ENCODE peak calls at places on chromosome 11, in six cellular contexts. One of them, this sample, is unnamed. For H3K4me1, the result is how much of the 10 kb centered on the place peaks cover.

GRCh38 chr11:23490557-23491235 is 630.4 kb upstream of the CCDC179 start:
- DNase-seq in transverse colon: no peak
- DNase-seq in upper lobe of left lung: no peak
- DNase-seq in stomach: no peak
- DNase-seq in endothelial cell of umbilical vein: no peak
- DNase-seq in HCT116: no peak
- DNase-seq in this sample: no peak

GRCh38 chr11:86070435-86071056 is 1.7 kb upstream of the PICALM start:
- DNase-seq in transverse colon: no peak
- DNase-seq in upper lobe of left lung: no peak
- DNase-seq in stomach: no peak
- DNase-seq in endothelial cell of umbilical vein: no peak
- DNase-seq in HCT116: no peak
- DNase-seq in this sample: no peak

GRCh38 chr11:1655168-1656060 is 25.8 kb downstream of the KRTAP5-5 start:
- DNase-seq in transverse colon: no peak
- DNase-seq in upper lobe of left lung: peak
- DNase-seq in stomach: no peak
- DNase-seq in endothelial cell of umbilical vein: no peak
- DNase-seq in HCT116: no peak
- DNase-seq in this sample: peak

GRCh38 chr11:96091476-96091875 is 167.6 kb upstream of the MTMR2 start:
- DNase-seq in transverse colon: no peak
- DNase-seq in upper lobe of left lung: no peak
- DNase-seq in stomach: no peak
- DNase-seq in endothelial cell of umbilical vein: no peak
- DNase-seq in HCT116: no peak
- DNase-seq in this sample: no peak

GRCh38 chr11:29914203-29914930 is 102.5 kb downstream of the KCNA4 start:
- DNase-seq in transverse colon: no peak
- DNase-seq in upper lobe of left lung: no peak
- DNase-seq in stomach: no peak
- DNase-seq in endothelial cell of umbilical vein: no peak
- DNase-seq in HCT116: no peak
- DNase-seq in this sample: no peak

GRCh38 chr11:117717485-117718314 is 79.3 kb downstream of the DSCAML1 start:
- DNase-seq in transverse colon: peak
- DNase-seq in upper lobe of left lung: peak
- DNase-seq in stomach: peak
- DNase-seq in endothelial cell of umbilical vein: no peak
- DNase-seq in HCT116: no peak
- DNase-seq in this sample: no peak

GRCh38 chr11:129313588-129314288 is 61.9 kb upstream of the BARX2 start:
- DNase-seq in transverse colon: no peak
- DNase-seq in upper lobe of left lung: no peak
- DNase-seq in stomach: no peak
- DNase-seq in endothelial cell of umbilical vein: no peak
- DNase-seq in HCT116: no peak
- DNase-seq in this sample: no peak

GRCh38 chr11:69155302-69156198 is at the start of gene SMIM38:
- DNase-seq in transverse colon: no peak
- DNase-seq in upper lobe of left lung: peak
- DNase-seq in stomach: peak
- DNase-seq in endothelial cell of umbilical vein: no peak
- DNase-seq in HCT116: no peak
- DNase-seq in this sample: no peak

DNA sequence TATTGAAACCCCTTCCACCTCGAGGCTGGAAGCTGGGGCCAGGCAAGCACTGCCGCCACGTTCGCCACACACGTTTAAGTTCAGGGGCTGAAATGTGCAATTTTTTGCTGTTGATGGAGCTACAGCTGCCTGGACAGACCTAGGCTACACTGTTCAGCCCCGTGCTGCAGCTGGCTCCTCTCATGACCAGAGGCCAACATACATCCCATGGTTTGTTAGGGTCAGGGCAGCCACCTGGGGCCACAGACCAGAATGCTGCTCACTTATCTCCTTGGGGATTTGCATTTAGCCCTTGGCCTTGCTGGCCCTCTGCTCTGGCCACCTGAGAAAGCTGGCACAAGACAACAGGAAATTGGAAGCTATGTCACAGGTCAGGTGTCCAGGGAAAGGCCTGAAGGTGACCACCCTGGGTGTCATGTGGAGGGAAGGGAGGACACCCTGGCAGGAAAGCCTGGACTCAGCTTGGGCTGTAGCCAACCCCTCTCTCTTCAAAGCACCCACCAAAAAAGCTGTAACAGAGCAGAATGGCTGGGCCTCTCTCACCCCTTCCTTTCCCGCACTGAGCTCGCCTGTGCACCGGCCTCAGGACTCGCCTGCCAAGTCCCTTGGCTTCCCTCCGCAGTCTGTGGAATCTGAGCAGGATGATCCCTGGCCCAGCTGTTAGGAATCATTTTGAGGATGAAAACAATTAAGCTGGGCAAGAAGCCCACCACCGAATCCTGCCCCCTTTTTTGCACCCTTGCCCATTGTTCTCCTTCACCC is 86.3 kb downstream of the SNX19 start:
- DNase-seq in transverse colon: peak
- DNase-seq in upper lobe of left lung: peak
- DNase-seq in stomach: no peak
- DNase-seq in endothelial cell of umbilical vein: no peak
- DNase-seq in HCT116: no peak
- DNase-seq in this sample: peak
- H3K4me1 ChIP-seq in transverse colon: under half
- H3K4me1 ChIP-seq in upper lobe of left lung: under half
- H3K4me1 ChIP-seq in stomach: under half
- H3K4me1 ChIP-seq in endothelial cell of umbilical vein: under half
- H3K4me1 ChIP-seq in HCT116: under half
- H3K4me1 ChIP-seq in this sample: under half

GRCh38 chr11:123209591-123209990 is 14.5 kb upstream of the CLMP start:
- DNase-seq in transverse colon: no peak
- DNase-seq in upper lobe of left lung: no peak
- DNase-seq in stomach: no peak
- DNase-seq in endothelial cell of umbilical vein: no peak
- DNase-seq in HCT116: no peak
- DNase-seq in this sample: no peak

GRCh38 chr11:123203934-123204333 is 8.9 kb upstream of the CLMP start:
- DNase-seq in transverse colon: no peak
- DNase-seq in upper lobe of left lung: no peak
- DNase-seq in stomach: no peak
- DNase-seq in endothelial cell of umbilical vein: no peak
- DNase-seq in HCT116: no peak
- DNase-seq in this sample: no peak

GRCh38 chr11:123202723-123203122 is 7.7 kb upstream of the CLMP start:
- DNase-seq in transverse colon: no peak
- DNase-seq in upper lobe of left lung: no peak
- DNase-seq in stomach: no peak
- DNase-seq in endothelial cell of umbilical vein: no peak
- DNase-seq in HCT116: no peak
- DNase-seq in this sample: no peak

GRCh38 chr11:123203471-123203870 is 8.4 kb upstream of the CLMP start:
- DNase-seq in transverse colon: no peak
- DNase-seq in upper lobe of left lung: no peak
- DNase-seq in stomach: no peak
- DNase-seq in endothelial cell of umbilical vein: no peak
- DNase-seq in HCT116: no peak
- DNase-seq in this sample: no peak

DNA sequence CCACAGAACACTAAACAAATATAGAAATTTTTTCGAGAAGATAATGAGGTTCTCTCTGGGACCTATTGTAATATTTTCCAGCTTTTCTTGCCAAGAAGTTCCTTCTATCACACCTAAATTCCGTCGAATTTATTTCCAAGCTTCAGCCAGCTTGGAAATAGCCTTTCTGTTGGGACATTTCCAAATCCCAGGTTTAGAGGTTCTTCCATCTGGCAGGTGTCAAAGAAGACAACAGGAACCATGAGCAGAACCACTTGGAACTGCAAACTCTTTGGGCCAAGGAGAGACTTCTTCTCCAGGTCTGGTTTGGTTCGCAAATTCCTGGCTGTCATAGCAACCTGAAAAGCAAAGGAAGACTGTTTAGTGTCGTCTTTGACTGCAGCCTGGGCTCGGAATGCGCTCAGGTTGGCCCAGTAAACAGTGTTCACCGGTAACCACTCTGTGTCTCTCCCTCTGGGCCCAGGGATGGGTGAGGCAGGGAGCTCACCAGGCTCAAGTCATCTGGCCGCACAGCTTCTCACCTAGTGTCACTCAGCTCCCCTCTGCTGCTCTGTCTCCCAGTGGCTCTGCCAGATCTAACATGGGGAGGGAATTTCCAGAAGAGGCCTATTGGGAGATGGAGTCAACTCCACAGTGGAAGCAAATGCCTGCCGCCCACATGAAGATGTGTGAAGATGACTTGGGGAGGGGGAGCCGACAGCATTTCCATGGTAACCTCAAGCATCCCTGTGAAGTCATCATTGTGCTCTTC is 11.8 kb upstream of the CLMP start:
- DNase-seq in transverse colon: no peak
- DNase-seq in upper lobe of left lung: no peak
- DNase-seq in stomach: no peak
- DNase-seq in endothelial cell of umbilical vein: no peak
- DNase-seq in HCT116: no peak
- DNase-seq in this sample: no peak
- TF ChIP-seq POLR2AphosphoS5 in transverse colon: peak
- TF ChIP-seq POLR2AphosphoS5 in upper lobe of left lung: no peak
- TF ChIP-seq POLR2AphosphoS5 in stomach: no peak
- TF ChIP-seq POLR2AphosphoS5 in endothelial cell of umbilical vein: no peak
- TF ChIP-seq POLR2AphosphoS5 in HCT116: no peak
- TF ChIP-seq POLR2AphosphoS5 in this sample: no peak

GRCh38 chr11:2735053-2735589 is 35.3 kb upstream of the KCNQ1OT1 start:
- DNase-seq in transverse colon: no peak
- DNase-seq in upper lobe of left lung: peak
- DNase-seq in stomach: no peak
- DNase-seq in endothelial cell of umbilical vein: no peak
- DNase-seq in HCT116: no peak
- DNase-seq in this sample: no peak

GRCh38 chr11:2731285-2732125 is 31.7 kb upstream of the KCNQ1OT1 start:
- DNase-seq in transverse colon: no peak
- DNase-seq in upper lobe of left lung: peak
- DNase-seq in stomach: no peak
- DNase-seq in endothelial cell of umbilical vein: no peak
- DNase-seq in HCT116: no peak
- DNase-seq in this sample: no peak

GRCh38 chr11:2732261-2732939 is 32.6 kb upstream of the KCNQ1OT1 start:
- DNase-seq in transverse colon: no peak
- DNase-seq in upper lobe of left lung: peak
- DNase-seq in stomach: no peak
- DNase-seq in endothelial cell of umbilical vein: no peak
- DNase-seq in HCT116: no peak
- DNase-seq in this sample: no peak

GRCh38 chr11:2734181-2735052 is 34.6 kb upstream of the KCNQ1OT1 start:
- DNase-seq in transverse colon: no peak
- DNase-seq in upper lobe of left lung: peak
- DNase-seq in stomach: no peak
- DNase-seq in endothelial cell of umbilical vein: no peak
- DNase-seq in HCT116: no peak
- DNase-seq in this sample: no peak

DNA sequence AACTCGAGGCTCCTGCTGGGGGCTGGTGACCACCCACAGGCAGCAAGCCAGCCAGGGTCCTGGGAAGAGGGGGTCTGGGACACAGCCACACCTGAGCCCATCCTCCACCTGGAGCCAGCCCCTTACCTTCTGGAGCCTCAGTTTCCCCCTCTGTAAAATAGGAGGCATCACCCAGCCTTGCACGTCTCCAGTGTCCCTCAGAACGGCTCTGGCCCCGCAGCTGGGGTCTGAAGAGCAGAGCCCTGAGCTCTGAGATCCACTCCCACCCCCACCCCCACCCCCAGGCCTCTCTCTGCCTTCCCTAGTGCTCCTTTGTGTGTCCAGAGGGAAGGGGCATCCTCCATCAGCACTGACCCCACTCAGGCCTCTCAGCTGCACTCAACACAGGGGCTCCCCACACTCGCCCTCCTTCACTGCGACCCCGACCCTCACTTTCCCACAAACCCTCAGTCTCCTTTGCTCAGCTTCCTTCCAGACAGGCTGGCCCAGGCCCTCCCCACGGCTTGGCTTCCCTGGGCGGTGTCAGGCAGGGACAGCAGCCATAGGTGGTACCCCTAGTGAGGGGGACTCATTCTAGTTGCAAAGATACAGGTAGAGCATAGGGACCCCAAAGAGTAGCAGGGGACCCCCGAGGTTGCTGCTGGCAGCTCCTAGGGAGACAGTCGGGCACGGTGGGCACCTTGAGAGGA is 33.3 kb upstream of the KCNQ1OT1 start:
- DNase-seq in transverse colon: no peak
- DNase-seq in upper lobe of left lung: peak
- DNase-seq in stomach: no peak
- DNase-seq in endothelial cell of umbilical vein: no peak
- DNase-seq in HCT116: no peak
- DNase-seq in this sample: no peak
- H3K27ac ChIP-seq in transverse colon: no peak
- H3K27ac ChIP-seq in upper lobe of left lung: no peak
- H3K27ac ChIP-seq in stomach: no peak
- H3K27ac ChIP-seq in endothelial cell of umbilical vein: no peak
- H3K27ac ChIP-seq in HCT116: no peak
- H3K27ac ChIP-seq in this sample: no peak

GRCh38 chr11:78262710-78263109 is 74.0 kb downstream of the USP35 start:
- DNase-seq in transverse colon: no peak
- DNase-seq in upper lobe of left lung: no peak
- DNase-seq in stomach: no peak
- DNase-seq in endothelial cell of umbilical vein: no peak
- DNase-seq in HCT116: no peak
- DNase-seq in this sample: no peak

GRCh38 chr11:78265326-78265725 is 76.6 kb downstream of the USP35 start:
- DNase-seq in transverse colon: no peak
- DNase-seq in upper lobe of left lung: no peak
- DNase-seq in stomach: no peak
- DNase-seq in endothelial cell of umbilical vein: no peak
- DNase-seq in HCT116: no peak
- DNase-seq in this sample: no peak

GRCh38 chr11:78261367-78261766 is 72.6 kb downstream of the USP35 start:
- DNase-seq in transverse colon: no peak
- DNase-seq in upper lobe of left lung: no peak
- DNase-seq in stomach: no peak
- DNase-seq in endothelial cell of umbilical vein: no peak
- DNase-seq in HCT116: no peak
- DNase-seq in this sample: no peak

GRCh38 chr11:78259777-78260470 is 71.2 kb downstream of the USP35 start:
- DNase-seq in transverse colon: no peak
- DNase-seq in upper lobe of left lung: no peak
- DNase-seq in stomach: no peak
- DNase-seq in endothelial cell of umbilical vein: no peak
- DNase-seq in HCT116: no peak
- DNase-seq in this sample: no peak

DNA sequence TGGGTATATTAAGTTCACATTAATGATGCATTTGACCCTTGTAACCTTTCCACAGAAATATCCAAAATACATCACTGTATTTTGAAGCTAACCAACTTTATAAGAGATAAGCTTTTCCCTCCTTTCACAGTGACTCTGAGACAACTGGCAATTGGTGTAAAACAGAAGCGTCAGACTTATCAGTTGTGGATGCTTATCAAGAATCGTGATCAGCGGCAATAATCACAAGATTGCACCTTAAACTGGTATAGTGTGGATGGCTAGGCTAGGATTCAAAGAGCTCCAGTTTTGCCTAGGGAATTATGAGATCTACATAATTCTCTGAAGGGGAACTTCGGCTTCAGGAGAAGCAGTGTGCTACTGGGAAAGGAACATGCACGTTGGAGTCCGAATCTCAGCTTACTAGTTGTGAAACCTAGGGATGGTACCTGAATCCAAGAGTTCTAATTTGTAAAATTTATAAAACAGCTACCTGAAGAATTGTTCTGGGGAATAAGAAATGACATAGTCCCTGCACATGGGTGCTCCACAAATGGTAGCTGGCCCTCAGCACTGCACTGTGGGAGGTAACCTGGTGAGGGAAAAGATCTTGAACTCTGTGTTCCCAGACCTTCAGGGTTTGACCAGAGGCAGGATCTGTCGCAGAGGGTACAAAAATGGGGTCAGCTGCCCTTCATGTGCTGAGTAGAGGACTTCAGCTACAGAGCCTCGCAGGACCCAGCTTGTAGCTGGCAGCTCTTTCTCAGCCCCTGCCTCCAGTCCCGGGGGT is 73.3 kb downstream of the USP35 start:
- DNase-seq in transverse colon: no peak
- DNase-seq in upper lobe of left lung: no peak
- DNase-seq in stomach: no peak
- DNase-seq in endothelial cell of umbilical vein: no peak
- DNase-seq in HCT116: no peak
- DNase-seq in this sample: no peak
- H3K4me1 ChIP-seq in transverse colon: under half
- H3K4me1 ChIP-seq in upper lobe of left lung: under half
- H3K4me1 ChIP-seq in stomach: under half
- H3K4me1 ChIP-seq in endothelial cell of umbilical vein: under half
- H3K4me1 ChIP-seq in HCT116: under half
- H3K4me1 ChIP-seq in this sample: under half